ENCODE peak calls at places on chromosomes 3 and 15, in ten cellular contexts. L, V, F, M, Q, C, A, S, X and Z are unnamed samples.

GRCh38 chr15:48922046-48922445 is 41.7 kb downstream of the SHC4 start:
- DNase-seq in L (no peak), V (no peak), F (no peak), M (no peak), Q (no peak), C (no peak), A (no peak), S (no peak), X (no peak), Z (no peak)

GRCh38 chr3:13144163-13145023 is 71.2 kb upstream of the IQSEC1 start:
- DNase-seq in L (no peak), V (no peak), F (no peak), M (no peak), Q (no peak), C (no peak), A (peak), S (no peak), X (no peak), Z (no peak)

GRCh38 chr15:91032919-91033803 is 10.8 kb upstream of the VPS33B start:
- DNase-seq in L (no peak), V (peak), F (peak), M (no peak), Q (no peak), C (no peak), A (no peak), S (peak), X (peak), Z (no peak)

GRCh38 chr3:141454906-141455602 is 31.8 kb upstream of the RASA2 start:
- DNase-seq in L (peak), V (peak), F (peak), M (no peak), Q (no peak), C (no peak), A (no peak), S (no peak), X (peak), Z (peak)

GRCh38 chr3:148957586-148957985 is 33.8 kb upstream of the GYG1 start:
- DNase-seq in L (no peak), V (peak), F (peak), M (no peak), Q (no peak), C (no peak), A (no peak), S (no peak), X (peak), Z (no peak)

GRCh38 chr15:58038426-58039106 is 26.9 kb downstream of the ALDH1A2 start:
- DNase-seq in L (peak), V (no peak), F (peak), M (no peak), Q (peak), C (no peak), A (no peak), S (no peak), X (peak), Z (peak)

GRCh38 chr15:69402816-69403215 is 11.3 kb upstream of the KIF23 start:
- DNase-seq in L (no peak), V (no peak), F (no peak), M (no peak), Q (no peak), C (no peak), A (no peak), S (no peak), X (no peak), Z (no peak)

GRCh38 chr3:130395331-130395730 is 49.9 kb downstream of the COL6A5 start:
- DNase-seq in L (no peak), V (no peak), F (no peak), M (no peak), Q (no peak), C (no peak), A (no peak), S (no peak), X (peak), Z (peak)